ENCODE peak calls at places on chromosomes 3 and 15, in eight cellular contexts. N, P, F, B, G, X, S and V are unnamed samples.

GRCh38 chr3:170171563-170171962 is 10.0 kb downstream of the PHC3 start:
- DNase-seq in B (no peak), G (no peak), X (no peak), P (no peak), F (no peak), S (no peak), N (no peak), V (no peak)

GRCh38 chr3:4826237-4827100 is 152.8 kb upstream of the BHLHE40 start:
- DNase-seq in N (no peak), F (peak), P (no peak), B (no peak), S (peak), X (no peak), G (no peak), V (no peak)

GRCh38 chr3:16174389-16174788 is at the start of gene GALNT15:
- DNase-seq in X (no peak), G (no peak), N (no peak), S (peak), F (peak), B (peak), P (no peak), V (no peak)

GRCh38 chr3:37054370-37054769 is 61.1 kb downstream of the MLH1 start:
- DNase-seq in X (no peak), P (no peak), B (peak), N (no peak), S (no peak), F (peak), G (no peak), V (no peak)

GRCh38 chr15:99059010-99059981 is 45.6 kb upstream of the SYNM start:
- DNase-seq in N (peak), B (peak), F (peak), X (peak), G (no peak), P (peak), S (peak), V (no peak)

GRCh38 chr15:38490231-38490630 is 36.3 kb downstream of the FAM98B start:
- DNase-seq in G (no peak), S (no peak), B (peak), F (no peak), X (no peak), N (no peak), P (no peak), V (no peak)

GRCh38 chr15:79036323-79036722 is 54.3 kb downstream of the RASGRF1 start:
- DNase-seq in P (no peak), X (no peak), B (no peak), N (no peak), G (no peak), F (no peak), S (peak), V (no peak)

GRCh38 chr3:188947401-188947982 is 224.3 kb upstream of the TPRG1 start:
- DNase-seq in S (peak), F (peak), N (no peak), G (no peak), P (peak), X (peak), B (peak), V (no peak)

GRCh38 chr15:20106026-20106425 is 435.6 kb downstream of the GOLGA6L6 start:
- DNase-seq in B (peak), N (no peak), P (no peak), S (peak), X (no peak), F (no peak), G (no peak), V (no peak)

GRCh38 chr15:40274350-40275274 is 8.3 kb downstream of the ANKRD63 start:
- DNase-seq in N (peak), B (peak), G (peak), X (peak), P (peak), F (peak), S (peak), V (peak)